ENCODE peak calls at places on chromosomes 2 and 18, in nine cellular contexts. One of them, this sample, is unnamed.

GRCh38 chr18:35099911-35100310 is 58.7 kb downstream of the MAPRE2 start:
- DNase-seq in HFFc6: peak; percentile 39
- DNase-seq in foreskin keratinocyte: peak; percentile 72
- DNase-seq in cardiac fibroblast: no peak
- DNase-seq in epithelial cell of proximal tubule: no peak
- DNase-seq in GM13977: no peak
- DNase-seq in osteocyte: no peak
- DNase-seq in CD4-positive, alpha-beta T cell: no peak
- DNase-seq in sigmoid colon: no peak
- DNase-seq in this sample: no peak

GRCh38 chr2:120346034-120346666 is at the start of gene INHBB:
- DNase-seq in sigmoid colon: no peak
- DNase-seq in foreskin keratinocyte: no peak
- DNase-seq in epithelial cell of proximal tubule: no peak
- DNase-seq in osteocyte: no peak
- DNase-seq in cardiac fibroblast: no peak
- DNase-seq in GM13977: peak; percentile 57
- DNase-seq in HFFc6: no peak
- DNase-seq in CD4-positive, alpha-beta T cell: no peak
- DNase-seq in this sample: no peak

GRCh38 chr2:228417526-228417925 is 236.0 kb upstream of the SPHKAP start:
- DNase-seq in HFFc6: peak; percentile 41
- DNase-seq in osteocyte: no peak
- DNase-seq in sigmoid colon: no peak
- DNase-seq in foreskin keratinocyte: peak; percentile 50
- DNase-seq in CD4-positive, alpha-beta T cell: no peak
- DNase-seq in GM13977: no peak
- DNase-seq in epithelial cell of proximal tubule: peak; percentile 56
- DNase-seq in cardiac fibroblast: no peak
- DNase-seq in this sample: no peak

GRCh38 chr18:27954226-27954625 is 222.7 kb downstream of the CDH2 start:
- DNase-seq in foreskin keratinocyte: no peak
- DNase-seq in CD4-positive, alpha-beta T cell: no peak
- DNase-seq in sigmoid colon: no peak
- DNase-seq in HFFc6: peak; percentile 35
- DNase-seq in cardiac fibroblast: peak; percentile 78
- DNase-seq in epithelial cell of proximal tubule: no peak
- DNase-seq in osteocyte: no peak
- DNase-seq in GM13977: no peak
- DNase-seq in this sample: no peak

GRCh38 chr2:16552202-16552601 is 113.4 kb downstream of the CYRIA start:
- DNase-seq in GM13977: no peak
- DNase-seq in sigmoid colon: no peak
- DNase-seq in osteocyte: no peak
- DNase-seq in CD4-positive, alpha-beta T cell: no peak
- DNase-seq in cardiac fibroblast: no peak
- DNase-seq in epithelial cell of proximal tubule: no peak
- DNase-seq in foreskin keratinocyte: no peak
- DNase-seq in HFFc6: no peak
- DNase-seq in this sample: no peak

GRCh38 chr18:21745234-21745633 is 4.6 kb downstream of the MIB1 start:
- DNase-seq in CD4-positive, alpha-beta T cell: no peak
- DNase-seq in cardiac fibroblast: no peak
- DNase-seq in GM13977: no peak
- DNase-seq in osteocyte: no peak
- DNase-seq in sigmoid colon: no peak
- DNase-seq in foreskin keratinocyte: no peak
- DNase-seq in HFFc6: no peak
- DNase-seq in epithelial cell of proximal tubule: no peak
- DNase-seq in this sample: no peak

GRCh38 chr18:55264108-55264507 is 304.8 kb upstream of the CCDC68 start:
- DNase-seq in foreskin keratinocyte: peak; percentile 65
- DNase-seq in sigmoid colon: no peak
- DNase-seq in HFFc6: no peak
- DNase-seq in CD4-positive, alpha-beta T cell: no peak
- DNase-seq in GM13977: no peak
- DNase-seq in cardiac fibroblast: peak; percentile 45
- DNase-seq in epithelial cell of proximal tubule: no peak
- DNase-seq in osteocyte: no peak
- DNase-seq in this sample: no peak

GRCh38 chr18:42417189-42417588 is 462.2 kb downstream of the PIK3C3 start:
- DNase-seq in CD4-positive, alpha-beta T cell: no peak
- DNase-seq in GM13977: no peak
- DNase-seq in sigmoid colon: no peak
- DNase-seq in foreskin keratinocyte: no peak
- DNase-seq in osteocyte: no peak
- DNase-seq in HFFc6: no peak
- DNase-seq in cardiac fibroblast: no peak
- DNase-seq in epithelial cell of proximal tubule: no peak
- DNase-seq in this sample: no peak

GRCh38 chr2:204234248-204234647 is 297.7 kb downstream of the ICOS start:
- DNase-seq in HFFc6: no peak
- DNase-seq in epithelial cell of proximal tubule: no peak
- DNase-seq in foreskin keratinocyte: no peak
- DNase-seq in sigmoid colon: no peak
- DNase-seq in CD4-positive, alpha-beta T cell: no peak
- DNase-seq in GM13977: no peak
- DNase-seq in cardiac fibroblast: no peak
- DNase-seq in osteocyte: no peak
- DNase-seq in this sample: no peak

GRCh38 chr18:13563390-13563805 is 163.0 kb downstream of the FAM210A start:
- DNase-seq in CD4-positive, alpha-beta T cell: no peak
- DNase-seq in HFFc6: no peak
- DNase-seq in sigmoid colon: no peak
- DNase-seq in epithelial cell of proximal tubule: no peak
- DNase-seq in cardiac fibroblast: no peak
- DNase-seq in osteocyte: no peak
- DNase-seq in GM13977: no peak
- DNase-seq in foreskin keratinocyte: no peak
- DNase-seq in this sample: no peak

GRCh38 chr2:128493880-128494279 is 175.2 kb upstream of the HS6ST1 start:
- DNase-seq in cardiac fibroblast: peak; percentile 12
- DNase-seq in GM13977: no peak
- DNase-seq in osteocyte: no peak
- DNase-seq in foreskin keratinocyte: no peak
- DNase-seq in sigmoid colon: no peak
- DNase-seq in epithelial cell of proximal tubule: no peak
- DNase-seq in HFFc6: no peak
- DNase-seq in CD4-positive, alpha-beta T cell: no peak
- DNase-seq in this sample: peak; percentile 35

GRCh38 chr18:61273533-61273932 is 59.7 kb upstream of the CDH20 start:
- DNase-seq in sigmoid colon: no peak
- DNase-seq in foreskin keratinocyte: no peak
- DNase-seq in cardiac fibroblast: no peak
- DNase-seq in HFFc6: no peak
- DNase-seq in GM13977: no peak
- DNase-seq in epithelial cell of proximal tubule: no peak
- DNase-seq in CD4-positive, alpha-beta T cell: no peak
- DNase-seq in osteocyte: no peak
- DNase-seq in this sample: no peak

GRCh38 chr2:222877556-222878278 is 16.9 kb downstream of the ACSL3 start:
- DNase-seq in sigmoid colon: no peak
- DNase-seq in CD4-positive, alpha-beta T cell: no peak
- DNase-seq in HFFc6: no peak
- DNase-seq in osteocyte: no peak
- DNase-seq in cardiac fibroblast: no peak
- DNase-seq in foreskin keratinocyte: peak; percentile 42
- DNase-seq in GM13977: no peak
- DNase-seq in epithelial cell of proximal tubule: no peak
- DNase-seq in this sample: no peak

GRCh38 chr18:49841236-49842217 is 28.2 kb upstream of the ACAA2 start:
- DNase-seq in epithelial cell of proximal tubule: no peak
- DNase-seq in cardiac fibroblast: no peak
- DNase-seq in osteocyte: peak; percentile 46
- DNase-seq in GM13977: peak; percentile 2
- DNase-seq in CD4-positive, alpha-beta T cell: no peak
- DNase-seq in HFFc6: no peak
- DNase-seq in sigmoid colon: no peak
- DNase-seq in foreskin keratinocyte: no peak
- DNase-seq in this sample: no peak

GRCh38 chr2:120109186-120110061 is 96.5 kb downstream of the EPB41L5 start:
- DNase-seq in HFFc6: peak; percentile 55
- DNase-seq in CD4-positive, alpha-beta T cell: no peak
- DNase-seq in epithelial cell of proximal tubule: no peak
- DNase-seq in cardiac fibroblast: peak; percentile 61
- DNase-seq in foreskin keratinocyte: peak; percentile 38
- DNase-seq in sigmoid colon: no peak
- DNase-seq in GM13977: peak; percentile 39
- DNase-seq in osteocyte: no peak
- DNase-seq in this sample: no peak

GRCh38 chr2:126048719-126049118 is 607.2 kb upstream of the GYPC start:
- DNase-seq in GM13977: no peak
- DNase-seq in epithelial cell of proximal tubule: no peak
- DNase-seq in HFFc6: no peak
- DNase-seq in cardiac fibroblast: no peak
- DNase-seq in sigmoid colon: no peak
- DNase-seq in foreskin keratinocyte: no peak
- DNase-seq in osteocyte: no peak
- DNase-seq in CD4-positive, alpha-beta T cell: no peak
- DNase-seq in this sample: no peak

GRCh38 chr2:218322756-218323525 is 30.6 kb upstream of the TMBIM1 start:
- DNase-seq in foreskin keratinocyte: peak; percentile 42
- DNase-seq in osteocyte: peak; percentile 92
- DNase-seq in sigmoid colon: peak; percentile 77
- DNase-seq in cardiac fibroblast: peak; percentile 97
- DNase-seq in GM13977: peak; percentile 97
- DNase-seq in epithelial cell of proximal tubule: peak; percentile 91
- DNase-seq in HFFc6: peak; percentile 61
- DNase-seq in CD4-positive, alpha-beta T cell: peak; percentile 27
- DNase-seq in this sample: no peak

GRCh38 chr2:9240745-9241144 is 34.1 kb downstream of the ASAP2 start:
- DNase-seq in osteocyte: no peak
- DNase-seq in HFFc6: no peak
- DNase-seq in sigmoid colon: no peak
- DNase-seq in foreskin keratinocyte: peak; percentile 57
- DNase-seq in epithelial cell of proximal tubule: no peak
- DNase-seq in cardiac fibroblast: no peak
- DNase-seq in GM13977: no peak
- DNase-seq in CD4-positive, alpha-beta T cell: no peak
- DNase-seq in this sample: no peak

GRCh38 chr2:134289225-134289624 is 35.4 kb downstream of the MGAT5 start:
- DNase-seq in osteocyte: no peak
- DNase-seq in foreskin keratinocyte: no peak
- DNase-seq in sigmoid colon: no peak
- DNase-seq in GM13977: no peak
- DNase-seq in epithelial cell of proximal tubule: no peak
- DNase-seq in cardiac fibroblast: no peak
- DNase-seq in CD4-positive, alpha-beta T cell: no peak
- DNase-seq in HFFc6: no peak
- DNase-seq in this sample: no peak

GRCh38 chr18:25563816-25564370 is 211.9 kb upstream of the ZNF521 start:
- DNase-seq in epithelial cell of proximal tubule: no peak
- DNase-seq in HFFc6: no peak
- DNase-seq in sigmoid colon: no peak
- DNase-seq in foreskin keratinocyte: no peak
- DNase-seq in osteocyte: no peak
- DNase-seq in cardiac fibroblast: no peak
- DNase-seq in CD4-positive, alpha-beta T cell: no peak
- DNase-seq in GM13977: no peak
- DNase-seq in this sample: no peak

DNA sequence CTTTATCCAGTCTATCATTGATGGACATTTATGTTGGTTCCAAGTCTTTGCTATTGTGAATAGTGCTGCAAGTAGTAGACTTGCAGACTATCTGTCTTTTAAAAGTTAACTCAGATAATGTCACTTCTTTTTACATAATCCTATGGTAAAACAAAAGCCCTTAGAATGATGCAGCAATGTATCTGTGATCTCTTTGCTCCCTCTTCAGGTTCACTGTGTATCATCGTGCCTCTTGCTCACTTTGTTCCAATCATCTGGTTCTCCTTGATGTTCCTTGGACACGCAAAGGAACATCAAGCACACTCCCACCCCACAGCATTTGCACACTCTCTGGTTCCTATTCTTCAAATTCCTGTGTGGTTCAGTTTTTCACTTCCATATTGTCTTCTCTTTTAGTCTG is 472.5 kb upstream of the ZNF804A start:
- DNase-seq in epithelial cell of proximal tubule: no peak
- DNase-seq in cardiac fibroblast: no peak
- DNase-seq in CD4-positive, alpha-beta T cell: no peak
- DNase-seq in sigmoid colon: no peak
- DNase-seq in HFFc6: no peak
- DNase-seq in foreskin keratinocyte: no peak
- DNase-seq in osteocyte: no peak
- DNase-seq in GM13977: no peak
- DNase-seq in this sample: no peak
- TF ChIP-seq CTCF in epithelial cell of proximal tubule: no peak
- TF ChIP-seq CTCF in cardiac fibroblast: no peak
- TF ChIP-seq CTCF in CD4-positive, alpha-beta T cell: no peak
- TF ChIP-seq CTCF in sigmoid colon: no peak
- TF ChIP-seq CTCF in HFFc6: no peak
- TF ChIP-seq CTCF in foreskin keratinocyte: no peak
- TF ChIP-seq CTCF in osteocyte: no peak
- TF ChIP-seq CTCF in GM13977: peak; percentile 34
- TF ChIP-seq CTCF in this sample: no peak

GRCh38 chr2:232432598-232433184 is 23.3 kb upstream of the ALPI start:
- DNase-seq in osteocyte: no peak
- DNase-seq in cardiac fibroblast: no peak
- DNase-seq in foreskin keratinocyte: no peak
- DNase-seq in GM13977: no peak
- DNase-seq in HFFc6: no peak
- DNase-seq in CD4-positive, alpha-beta T cell: no peak
- DNase-seq in epithelial cell of proximal tubule: no peak
- DNase-seq in sigmoid colon: no peak
- DNase-seq in this sample: no peak
- TF ChIP-seq CTCF in osteocyte: peak; percentile 14
- TF ChIP-seq CTCF in cardiac fibroblast: peak; percentile 13
- TF ChIP-seq CTCF in foreskin keratinocyte: peak; percentile 33
- TF ChIP-seq CTCF in GM13977: peak; percentile 24
- TF ChIP-seq CTCF in HFFc6: peak; percentile 53
- TF ChIP-seq CTCF in CD4-positive, alpha-beta T cell: no peak
- TF ChIP-seq CTCF in epithelial cell of proximal tubule: no peak
- TF ChIP-seq CTCF in sigmoid colon: no peak
- TF ChIP-seq CTCF in this sample: no peak

DNA sequence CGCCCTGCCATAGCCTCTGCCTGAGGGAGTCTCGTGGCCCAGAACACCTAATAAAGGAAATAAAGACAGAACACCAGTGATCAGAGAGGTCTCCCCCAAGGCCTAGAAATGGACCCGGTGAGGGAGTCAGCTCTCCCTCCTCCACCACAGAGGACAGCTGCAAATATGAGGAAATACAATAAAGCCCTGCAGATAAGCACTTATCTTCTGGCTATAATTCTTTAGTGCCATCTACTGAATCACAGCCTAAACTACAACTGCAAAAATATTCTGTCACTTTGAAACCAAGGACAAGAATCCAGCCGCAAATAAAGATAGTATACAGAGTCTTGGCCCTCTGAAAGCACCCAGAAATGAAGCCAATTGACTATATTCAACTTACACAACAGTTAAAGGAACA is 42.4 kb upstream of the TACR1 start:
- DNase-seq in cardiac fibroblast: peak; percentile 43
- DNase-seq in osteocyte: no peak
- DNase-seq in GM13977: no peak
- DNase-seq in CD4-positive, alpha-beta T cell: no peak
- DNase-seq in foreskin keratinocyte: no peak
- DNase-seq in sigmoid colon: no peak
- DNase-seq in epithelial cell of proximal tubule: no peak
- DNase-seq in HFFc6: peak; percentile 31
- DNase-seq in this sample: no peak
- TF ChIP-seq CTCF in cardiac fibroblast: peak; percentile 43
- TF ChIP-seq CTCF in osteocyte: no peak
- TF ChIP-seq CTCF in GM13977: peak; percentile 40
- TF ChIP-seq CTCF in CD4-positive, alpha-beta T cell: no peak
- TF ChIP-seq CTCF in foreskin keratinocyte: peak; percentile 67
- TF ChIP-seq CTCF in sigmoid colon: no peak
- TF ChIP-seq CTCF in epithelial cell of proximal tubule: peak; percentile 47
- TF ChIP-seq CTCF in HFFc6: peak; percentile 60
- TF ChIP-seq CTCF in this sample: no peak

GRCh38 chr2:122168799-122169198 is 413.3 kb downstream of the TSN start:
- DNase-seq in osteocyte: no peak
- DNase-seq in epithelial cell of proximal tubule: no peak
- DNase-seq in sigmoid colon: no peak
- DNase-seq in HFFc6: no peak
- DNase-seq in foreskin keratinocyte: no peak
- DNase-seq in CD4-positive, alpha-beta T cell: no peak
- DNase-seq in cardiac fibroblast: no peak
- DNase-seq in GM13977: no peak
- DNase-seq in this sample: no peak
- TF ChIP-seq CTCF in osteocyte: no peak
- TF ChIP-seq CTCF in epithelial cell of proximal tubule: peak; percentile 44
- TF ChIP-seq CTCF in sigmoid colon: no peak
- TF ChIP-seq CTCF in HFFc6: no peak
- TF ChIP-seq CTCF in foreskin keratinocyte: no peak
- TF ChIP-seq CTCF in CD4-positive, alpha-beta T cell: no peak
- TF ChIP-seq CTCF in cardiac fibroblast: peak; percentile 35
- TF ChIP-seq CTCF in GM13977: no peak
- TF ChIP-seq CTCF in this sample: no peak